ENCODE peak calls at places on chromosome 14, in seven cellular contexts. Z is hepatocyte; T is neural crest cell; D is fibroblast of lung; H is cardiac fibroblast; Q is AG10803; C is CD4-positive, alpha-beta T cell. A is an unnamed sample.
A peak's percentile ranks its signal among the peaks of the same experiment; 100 is the strongest.

GRCh38 chr14:104039214-104039613 is 46.3 kb upstream of the ASPG start:
- DNase-seq in Z (no peak), T (no peak), D (no peak), H (no peak), Q (no peak), C (no peak), A (no peak)

GRCh38 chr14:101736071-101736470 is 25.4 kb upstream of the PPP2R5C start:
- DNase-seq in Z (no peak), T (no peak), D (no peak), H (no peak), Q (no peak), C (no peak), A (no peak)

GRCh38 chr14:54589076-54589475 is 22.1 kb downstream of the SAMD4A start:
- DNase-seq in Z (no peak), T (no peak), D (no peak), H (no peak), Q (peak; percentile 37), C (no peak), A (no peak)

GRCh38 chr14:99094901-99095300 is 177.1 kb downstream of the BCL11B start:
- DNase-seq in Z (no peak), T (no peak), D (no peak), H (no peak), Q (no peak), C (no peak), A (no peak)

GRCh38 chr14:39181026-39181692 is 6.1 kb downstream of the PNN start:
- DNase-seq in Z (no peak), T (no peak), D (no peak), H (no peak), Q (no peak), C (no peak), A (no peak)

GRCh38 chr14:104423224-104423681 is 156.3 kb upstream of the C14orf180 start:
- DNase-seq in Z (no peak), T (no peak), D (no peak), H (no peak), Q (no peak), C (no peak), A (peak; percentile 69)

GRCh38 chr14:54333511-54333910 is 63.3 kb upstream of the CDKN3 start:
- DNase-seq in Z (no peak), T (no peak), D (no peak), H (no peak), Q (no peak), C (no peak), A (no peak)

GRCh38 chr14:74658535-74659130 is 46.6 kb upstream of the LTBP2 start:
- DNase-seq in Z (no peak), T (no peak), D (peak; percentile 43), H (peak; percentile 58), Q (peak; percentile 66), C (no peak), A (no peak)

GRCh38 chr14:92555440-92556111 is 42.0 kb downstream of the RIN3 start:
- DNase-seq in Z (no peak), T (no peak), D (no peak), H (no peak), Q (no peak), C (no peak), A (no peak)

GRCh38 chr14:91899213-91899612 is 31.9 kb upstream of the TC2N start:
- DNase-seq in Z (no peak), T (no peak), D (no peak), H (no peak), Q (no peak), C (peak; percentile 13), A (no peak)

GRCh38 chr14:37230551-37231194 is 32.9 kb downstream of the MIPOL1 start:
- DNase-seq in Z (peak; percentile 89), T (no peak), D (peak; percentile 84), H (peak; percentile 75), Q (peak; percentile 71), C (no peak), A (no peak)

GRCh38 chr14:72947366-72948160 is 21.3 kb downstream of the DCAF4 start:
- DNase-seq in Z (no peak), T (no peak), D (no peak), H (no peak), Q (no peak), C (no peak), A (no peak)

GRCh38 chr14:55107766-55108554 is 21.1 kb upstream of the LGALS3 start:
- DNase-seq in Z (peak; percentile 84), T (no peak), D (peak; percentile 98), H (peak; percentile 99), Q (peak; percentile 98), C (peak; percentile 27), A (peak; percentile 95)

GRCh38 chr14:55585854-55586253 is 5.8 kb downstream of the KTN1 start:
- DNase-seq in Z (no peak), T (no peak), D (peak; percentile 51), H (no peak), Q (peak; percentile 16), C (no peak), A (no peak)

GRCh38 chr14:105212541-105213305 is 31.6 kb upstream of the NUDT14 start:
- DNase-seq in Z (no peak), T (no peak), D (no peak), H (no peak), Q (no peak), C (no peak), A (no peak)

GRCh38 chr14:90758959-90759358 is 57.3 kb downstream of the TTC7B start:
- DNase-seq in Z (no peak), T (no peak), D (peak; percentile 15), H (peak; percentile 46), Q (peak; percentile 76), C (no peak), A (no peak)

GRCh38 chr14:24483604-24484252 is 24.3 kb downstream of the CMA1 start:
- DNase-seq in Z (no peak), T (no peak), D (peak; percentile 42), H (peak; percentile 58), Q (no peak), C (no peak), A (no peak)

GRCh38 chr14:73759183-73759713 is 45.1 kb upstream of the PNMA1 start:
- DNase-seq in Z (peak; percentile 85), T (peak; percentile 33), D (peak; percentile 54), H (peak; percentile 81), Q (peak; percentile 61), C (peak; percentile 39), A (no peak)

GRCh38 chr14:80959448-80960006 is 4.1 kb downstream of the TSHR start:
- DNase-seq in Z (no peak), T (no peak), D (no peak), H (no peak), Q (no peak), C (peak; percentile 30), A (no peak)

GRCh38 chr14:75711796-75712211 is 50.8 kb downstream of the TTLL5 start:
- DNase-seq in Z (peak; percentile 87), T (no peak), D (peak; percentile 82), H (peak; percentile 84), Q (peak; percentile 87), C (no peak), A (peak; percentile 92)

GRCh38 chr14:75715926-75716780 is 55.1 kb downstream of the TTLL5 start:
- DNase-seq in Z (no peak), T (no peak), D (peak; percentile 88), H (peak; percentile 35), Q (peak; percentile 67), C (no peak), A (no peak)

GRCh38 chr14:75714993-75715392 is 53.9 kb downstream of the TTLL5 start:
- DNase-seq in Z (no peak), T (no peak), D (peak; percentile 57), H (no peak), Q (no peak), C (no peak), A (no peak)

GRCh38 chr14:75709207-75709812 is 48.3 kb downstream of the TTLL5 start:
- DNase-seq in Z (peak; percentile 90), T (peak; percentile 63), D (peak; percentile 92), H (peak; percentile 92), Q (peak; percentile 84), C (peak; percentile 36), A (no peak)

GRCh38 chr14:75711134-75711795 is 50.2 kb downstream of the TTLL5 start:
- DNase-seq in Z (peak; percentile 68), T (peak; percentile 4), D (peak; percentile 75), H (peak; percentile 81), Q (peak; percentile 71), C (no peak), A (no peak)
- TF ChIP-seq CTCF in Z (peak; percentile 85), T (peak; percentile 74), D (peak; percentile 96), H (peak; percentile 97), Q (peak; percentile 97), C (no peak), A (peak; percentile 96)

GRCh38 chr14:96756745-96757144 is 40.4 kb upstream of the VRK1 start:
- DNase-seq in Z (no peak), T (no peak), D (no peak), H (no peak), Q (no peak), C (no peak), A (no peak)

GRCh38 chr14:96754162-96754844 is 42.9 kb upstream of the VRK1 start:
- DNase-seq in Z (no peak), T (no peak), D (no peak), H (no peak), Q (peak; percentile 4), C (no peak), A (no peak)

GRCh38 chr14:96757456-96757855 is 39.7 kb upstream of the VRK1 start:
- DNase-seq in Z (no peak), T (no peak), D (no peak), H (no peak), Q (no peak), C (no peak), A (no peak)

GRCh38 chr14:96752594-96752993 is 44.6 kb upstream of the VRK1 start:
- DNase-seq in Z (no peak), T (no peak), D (no peak), H (no peak), Q (peak; percentile 43), C (no peak), A (no peak)

DNA sequence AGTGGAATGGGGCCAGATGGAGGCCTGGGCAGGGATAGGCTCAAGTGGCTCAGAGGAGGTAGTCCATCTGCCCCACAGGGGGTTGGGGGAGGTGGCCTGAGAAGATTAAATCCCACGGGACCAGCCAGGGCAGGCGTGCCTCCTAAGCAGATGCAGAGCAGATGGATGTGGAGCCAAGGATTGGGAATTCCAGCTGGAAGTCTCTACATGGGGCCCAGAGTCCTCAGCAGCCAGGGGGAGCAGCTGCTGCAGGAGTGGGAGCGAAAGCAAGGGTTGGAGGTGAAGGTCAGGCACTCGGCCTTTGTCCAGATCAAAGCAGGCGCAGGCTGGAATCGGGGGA is 42.4 kb upstream of the VRK1 start:
- DNase-seq in Z (no peak), T (no peak), D (no peak), H (no peak), Q (peak; percentile 28), C (no peak), A (no peak)
- TF ChIP-seq CTCF in Z (no peak), T (no peak), D (no peak), H (no peak), Q (no peak), C (no peak), A (no peak)

GRCh38 chr14:66724996-66725395 is 217.0 kb downstream of the GPHN start:
- DNase-seq in Z (no peak), T (no peak), D (no peak), H (no peak), Q (no peak), C (no peak), A (no peak)
- TF ChIP-seq CTCF in Z (no peak), T (no peak), D (no peak), H (no peak), Q (no peak), C (no peak), A (no peak)

DNA sequence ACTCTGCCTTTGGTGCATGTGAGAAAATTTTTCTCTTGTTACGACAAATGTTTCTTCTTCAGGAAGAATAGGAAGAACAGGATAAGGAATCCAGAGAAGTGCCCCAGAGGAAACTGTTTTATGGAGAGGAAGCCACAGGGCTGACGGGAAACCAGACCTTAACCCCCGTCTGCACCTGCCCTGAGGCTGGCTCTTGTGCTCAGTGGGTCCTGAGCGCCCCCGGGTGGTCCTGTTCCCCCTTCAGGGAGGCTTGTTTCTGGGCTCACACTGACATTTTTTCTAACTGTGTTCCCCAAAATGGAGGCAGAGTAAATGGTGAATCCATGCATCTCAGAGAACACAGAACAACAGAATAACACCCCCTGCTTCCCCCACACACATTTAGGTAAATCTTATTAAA is 691.8 kb downstream of the TMEM121 start:
- DNase-seq in Z (no peak), T (no peak), D (no peak), H (no peak), Q (no peak), C (no peak), A (no peak)
- TF ChIP-seq CTCF in Z (no peak), T (no peak), D (no peak), H (no peak), Q (no peak), C (no peak), A (no peak)

A was measured in chondrocyte.